ENCODE peak calls at places on chromosome 14, in five cellular contexts. One of them, this sample, is unnamed.

GRCh38 chr14:95231966-95232365 is 74.6 kb upstream of the DICER1 start:
- DNase-seq in endothelial cell of umbilical vein: no peak
- DNase-seq in IMR-90: no peak
- DNase-seq in GM23338: no peak
- DNase-seq in fibroblast of lung: no peak
- DNase-seq in this sample: no peak

GRCh38 chr14:102117852-102118251 is 21.8 kb upstream of the WDR20 start:
- DNase-seq in fibroblast of lung: no peak
- DNase-seq in GM23338: no peak
- DNase-seq in endothelial cell of umbilical vein: no peak
- DNase-seq in IMR-90: no peak
- DNase-seq in this sample: no peak

GRCh38 chr14:92544051-92544730 is 30.6 kb downstream of the RIN3 start:
- DNase-seq in IMR-90: no peak
- DNase-seq in fibroblast of lung: no peak
- DNase-seq in endothelial cell of umbilical vein: no peak
- DNase-seq in GM23338: no peak
- DNase-seq in this sample: no peak

GRCh38 chr14:96224480-96225096 is 19.9 kb downstream of the BDKRB2 start:
- DNase-seq in GM23338: no peak
- DNase-seq in IMR-90: no peak
- DNase-seq in endothelial cell of umbilical vein: no peak
- DNase-seq in fibroblast of lung: no peak
- DNase-seq in this sample: no peak

GRCh38 chr14:29919845-29920244 is 7.8 kb downstream of the PRKD1 start:
- DNase-seq in GM23338: no peak
- DNase-seq in endothelial cell of umbilical vein: no peak
- DNase-seq in IMR-90: no peak
- DNase-seq in fibroblast of lung: no peak
- DNase-seq in this sample: no peak

GRCh38 chr14:55600784-55601561 is 21.0 kb downstream of the KTN1 start:
- DNase-seq in IMR-90: peak; percentile 66
- DNase-seq in GM23338: no peak
- DNase-seq in endothelial cell of umbilical vein: peak; percentile 56
- DNase-seq in fibroblast of lung: peak; percentile 68
- DNase-seq in this sample: no peak

GRCh38 chr14:96747006-96747405 is 50.2 kb upstream of the VRK1 start:
- DNase-seq in IMR-90: no peak
- DNase-seq in fibroblast of lung: no peak
- DNase-seq in GM23338: no peak
- DNase-seq in endothelial cell of umbilical vein: no peak
- DNase-seq in this sample: no peak

GRCh38 chr14:49659526-49660455 is 24.7 kb upstream of the DNAAF2 start:
- DNase-seq in fibroblast of lung: no peak
- DNase-seq in endothelial cell of umbilical vein: no peak
- DNase-seq in GM23338: no peak
- DNase-seq in IMR-90: no peak
- DNase-seq in this sample: no peak

GRCh38 chr14:66140213-66140918 is 345.8 kb upstream of the CCDC196 start:
- DNase-seq in fibroblast of lung: no peak
- DNase-seq in IMR-90: no peak
- DNase-seq in endothelial cell of umbilical vein: no peak
- DNase-seq in GM23338: no peak
- DNase-seq in this sample: no peak

GRCh38 chr14:96567289-96567899 is 65.2 kb downstream of the PAPOLA start:
- DNase-seq in IMR-90: peak; percentile 50
- DNase-seq in endothelial cell of umbilical vein: peak; percentile 46
- DNase-seq in GM23338: peak; percentile 55
- DNase-seq in fibroblast of lung: peak; percentile 61
- DNase-seq in this sample: peak; percentile 44

GRCh38 chr14:96904201-96904600 is 107.0 kb downstream of the VRK1 start:
- DNase-seq in fibroblast of lung: peak; percentile 23
- DNase-seq in GM23338: no peak
- DNase-seq in endothelial cell of umbilical vein: no peak
- DNase-seq in IMR-90: peak; percentile 41
- DNase-seq in this sample: no peak

GRCh38 chr14:76355771-76356170 is 20.2 kb upstream of the ESRRB start:
- DNase-seq in IMR-90: no peak
- DNase-seq in GM23338: no peak
- DNase-seq in fibroblast of lung: no peak
- DNase-seq in endothelial cell of umbilical vein: no peak
- DNase-seq in this sample: no peak

GRCh38 chr14:77988966-77989365 is 181.2 kb upstream of the NRXN3 start:
- DNase-seq in GM23338: no peak
- DNase-seq in endothelial cell of umbilical vein: no peak
- DNase-seq in fibroblast of lung: peak; percentile 72
- DNase-seq in IMR-90: peak; percentile 48
- DNase-seq in this sample: no peak

GRCh38 chr14:42628591-42628990 is 1021.9 kb downstream of the LRFN5 start:
- DNase-seq in GM23338: no peak
- DNase-seq in endothelial cell of umbilical vein: no peak
- DNase-seq in fibroblast of lung: no peak
- DNase-seq in IMR-90: no peak
- DNase-seq in this sample: no peak

GRCh38 chr14:54267172-54267571 is 129.6 kb upstream of the CDKN3 start:
- DNase-seq in GM23338: no peak
- DNase-seq in fibroblast of lung: no peak
- DNase-seq in endothelial cell of umbilical vein: no peak
- DNase-seq in IMR-90: no peak
- DNase-seq in this sample: no peak

GRCh38 chr14:73887704-73888459 is 1.2 kb downstream of the ZNF410 start:
- DNase-seq in GM23338: no peak
- DNase-seq in endothelial cell of umbilical vein: peak; percentile 12
- DNase-seq in fibroblast of lung: no peak
- DNase-seq in IMR-90: no peak
- DNase-seq in this sample: no peak

GRCh38 chr14:54447231-54447692 is 6.1 kb upstream of the CNIH1 start:
- DNase-seq in GM23338: no peak
- DNase-seq in fibroblast of lung: peak; percentile 88
- DNase-seq in IMR-90: peak; percentile 52
- DNase-seq in endothelial cell of umbilical vein: no peak
- DNase-seq in this sample: peak; percentile 69

GRCh38 chr14:75492832-75493579 is 29.3 kb upstream of the BATF start:
- DNase-seq in IMR-90: no peak
- DNase-seq in endothelial cell of umbilical vein: no peak
- DNase-seq in fibroblast of lung: no peak
- DNase-seq in GM23338: no peak
- DNase-seq in this sample: no peak

GRCh38 chr14:56659964-56660551 is 80.5 kb downstream of the TMEM260 start:
- DNase-seq in GM23338: peak; percentile 73
- DNase-seq in fibroblast of lung: peak; percentile 63
- DNase-seq in endothelial cell of umbilical vein: peak; percentile 61
- DNase-seq in IMR-90: peak; percentile 62
- DNase-seq in this sample: peak; percentile 51

GRCh38 chr14:20472566-20473206 is 3.5 kb downstream of the PNP start:
- DNase-seq in endothelial cell of umbilical vein: no peak
- DNase-seq in IMR-90: no peak
- DNase-seq in GM23338: no peak
- DNase-seq in fibroblast of lung: no peak
- DNase-seq in this sample: no peak

GRCh38 chr14:31781578-31781977 is 220.4 kb downstream of the NUBPL start:
- DNase-seq in endothelial cell of umbilical vein: no peak
- DNase-seq in IMR-90: no peak
- DNase-seq in fibroblast of lung: no peak
- DNase-seq in GM23338: peak; percentile 45
- DNase-seq in this sample: no peak

GRCh38 chr14:103518416-103519042 is 4.1 kb downstream of the CKB start:
- DNase-seq in IMR-90: peak; percentile 29
- DNase-seq in GM23338: peak; percentile 91
- DNase-seq in fibroblast of lung: peak; percentile 39
- DNase-seq in endothelial cell of umbilical vein: peak; percentile 32
- DNase-seq in this sample: peak; percentile 84

GRCh38 chr14:49921401-49921800 is 28.5 kb downstream of the ARF6 start:
- DNase-seq in IMR-90: no peak
- DNase-seq in endothelial cell of umbilical vein: no peak
- DNase-seq in GM23338: no peak
- DNase-seq in fibroblast of lung: no peak
- DNase-seq in this sample: no peak

GRCh38 chr14:39440975-39441374 is 8.7 kb upstream of the FBXO33 start:
- DNase-seq in GM23338: no peak
- DNase-seq in IMR-90: no peak
- DNase-seq in endothelial cell of umbilical vein: no peak
- DNase-seq in fibroblast of lung: no peak
- DNase-seq in this sample: no peak

GRCh38 chr14:22836301-22837058 is at the start of gene MMP14:
- DNase-seq in fibroblast of lung: peak; percentile 94
- DNase-seq in IMR-90: peak; percentile 89
- DNase-seq in endothelial cell of umbilical vein: peak; percentile 92
- DNase-seq in GM23338: peak; percentile 80
- DNase-seq in this sample: peak; percentile 87
- TF ChIP-seq CTCF in fibroblast of lung: peak; percentile 60
- TF ChIP-seq CTCF in IMR-90: peak; percentile 68
- TF ChIP-seq CTCF in endothelial cell of umbilical vein: peak; percentile 54
- TF ChIP-seq CTCF in GM23338: peak; percentile 51
- TF ChIP-seq CTCF in this sample: peak; percentile 68

GRCh38 chr14:60183724-60184596 is 18.8 kb upstream of the DHRS7 start:
- DNase-seq in endothelial cell of umbilical vein: peak; percentile 74
- DNase-seq in GM23338: peak; percentile 84
- DNase-seq in fibroblast of lung: peak; percentile 87
- DNase-seq in IMR-90: peak; percentile 77
- DNase-seq in this sample: peak; percentile 84

GRCh38 chr14:60179296-60179924 is 14.2 kb upstream of the DHRS7 start:
- DNase-seq in fibroblast of lung: peak; percentile 35
- DNase-seq in IMR-90: peak; percentile 48
- DNase-seq in endothelial cell of umbilical vein: no peak
- DNase-seq in GM23338: no peak
- DNase-seq in this sample: no peak

GRCh38 chr14:60178820-60179219 is 13.6 kb upstream of the DHRS7 start:
- DNase-seq in endothelial cell of umbilical vein: no peak
- DNase-seq in IMR-90: no peak
- DNase-seq in GM23338: no peak
- DNase-seq in fibroblast of lung: no peak
- DNase-seq in this sample: no peak

GRCh38 chr14:60184597-60185555 is 19.7 kb upstream of the DHRS7 start:
- DNase-seq in IMR-90: no peak
- DNase-seq in GM23338: no peak
- DNase-seq in endothelial cell of umbilical vein: no peak
- DNase-seq in fibroblast of lung: peak; percentile 9
- DNase-seq in this sample: no peak

GRCh38 chr14:60183138-60183537 is 17.9 kb upstream of the DHRS7 start:
- DNase-seq in GM23338: no peak
- DNase-seq in IMR-90: no peak
- DNase-seq in fibroblast of lung: no peak
- DNase-seq in endothelial cell of umbilical vein: no peak
- DNase-seq in this sample: no peak
- H2AFZ ChIP-seq in GM23338: no peak overlapping the region
- H2AFZ ChIP-seq in IMR-90: no peak overlapping the region
- H2AFZ ChIP-seq in fibroblast of lung: no peak overlapping the region
- H2AFZ ChIP-seq in endothelial cell of umbilical vein: no peak overlapping the region
- H2AFZ ChIP-seq in this sample: no peak overlapping the region

DNA sequence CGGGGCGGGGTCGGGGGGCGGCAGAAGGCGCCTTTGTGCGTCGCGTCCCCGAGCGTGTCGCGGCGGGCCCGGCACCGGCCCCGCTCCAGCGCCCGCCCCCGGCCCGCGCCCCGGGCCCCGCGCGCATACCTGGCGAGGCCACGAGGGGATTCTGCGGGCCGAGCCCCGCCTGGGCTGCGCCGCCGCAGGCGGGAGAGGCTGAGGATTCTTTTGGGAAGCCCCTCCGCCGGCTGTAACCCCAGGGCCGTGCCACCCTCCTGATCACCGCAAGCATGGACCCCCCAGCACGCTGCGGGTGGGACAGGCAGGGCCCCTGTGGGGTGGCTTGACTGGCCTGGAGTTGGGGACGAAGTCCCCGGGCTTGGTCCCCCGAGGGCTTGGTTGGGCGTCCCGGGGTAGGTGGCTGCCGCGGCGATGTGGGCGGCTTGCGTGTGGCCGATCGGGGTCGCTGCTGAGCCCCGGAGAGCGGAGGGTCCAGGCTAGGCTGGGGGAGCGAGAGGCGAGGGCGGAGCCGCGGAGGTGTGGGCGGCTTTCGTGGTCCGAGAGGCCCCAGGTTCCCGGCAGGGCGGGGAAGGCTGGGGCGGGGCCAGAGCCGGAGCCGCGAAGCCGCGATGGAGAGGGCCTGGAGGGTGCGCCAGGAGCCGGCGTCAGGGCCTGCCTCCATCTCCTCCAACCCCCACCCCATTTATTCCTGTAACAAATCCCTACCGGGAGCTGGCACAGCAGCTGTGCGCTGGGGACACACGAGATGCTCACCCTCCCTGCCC is 28.4 kb upstream of the GPR132 start:
- DNase-seq in GM23338: peak; percentile 94
- DNase-seq in endothelial cell of umbilical vein: peak; percentile 68
- DNase-seq in fibroblast of lung: peak; percentile 61
- DNase-seq in IMR-90: peak; percentile 72
- DNase-seq in this sample: peak; percentile 95
- TF ChIP-seq CTCF in GM23338: peak; percentile 81
- TF ChIP-seq CTCF in endothelial cell of umbilical vein: peak; percentile 82
- TF ChIP-seq CTCF in fibroblast of lung: peak; percentile 51
- TF ChIP-seq CTCF in IMR-90: peak; percentile 58
- TF ChIP-seq CTCF in this sample: peak; percentile 72

GRCh38 chr14:99581960-99582359 is 22.0 kb downstream of the CCDC85C start:
- DNase-seq in fibroblast of lung: no peak
- DNase-seq in GM23338: no peak
- DNase-seq in endothelial cell of umbilical vein: no peak
- DNase-seq in IMR-90: no peak
- DNase-seq in this sample: no peak

GRCh38 chr14:99578541-99579044 is 25.4 kb downstream of the CCDC85C start:
- DNase-seq in endothelial cell of umbilical vein: no peak
- DNase-seq in fibroblast of lung: no peak
- DNase-seq in IMR-90: no peak
- DNase-seq in GM23338: no peak
- DNase-seq in this sample: no peak

GRCh38 chr14:99579903-99580570 is 24.0 kb downstream of the CCDC85C start:
- DNase-seq in IMR-90: peak; percentile 77
- DNase-seq in fibroblast of lung: no peak
- DNase-seq in GM23338: peak; percentile 54
- DNase-seq in endothelial cell of umbilical vein: peak; percentile 41
- DNase-seq in this sample: peak; percentile 77

GRCh38 chr14:99579077-99579836 is 24.8 kb downstream of the CCDC85C start:
- DNase-seq in fibroblast of lung: no peak
- DNase-seq in GM23338: no peak
- DNase-seq in endothelial cell of umbilical vein: no peak
- DNase-seq in IMR-90: no peak
- DNase-seq in this sample: peak; percentile 78

GRCh38 chr14:99581371-99581770 is 22.6 kb downstream of the CCDC85C start:
- DNase-seq in IMR-90: no peak
- DNase-seq in fibroblast of lung: no peak
- DNase-seq in GM23338: no peak
- DNase-seq in endothelial cell of umbilical vein: no peak
- DNase-seq in this sample: no peak
- H2AFZ ChIP-seq in IMR-90: no peak overlapping the region
- H2AFZ ChIP-seq in fibroblast of lung: no peak overlapping the region
- H2AFZ ChIP-seq in GM23338: no peak overlapping the region
- H2AFZ ChIP-seq in endothelial cell of umbilical vein: no peak overlapping the region
- H2AFZ ChIP-seq in this sample: no peak overlapping the region

This sample was measured in hepatocyte.